ENCODE peak calls at places on chromosomes 5 and 9, in seven cellular contexts. S is HepG2, F is SK-N-SH, T is HCT116, Q is H1, M is GM12878, J is K562. E is an unnamed sample.

GRCh38 chr9:136850866-136851775 is 1.0 kb upstream of the MAMDC4 start:
- DNase-seq in F (no peak), S (no peak), M (no peak), J (no peak), Q (no peak), T (no peak), E (no peak)

GRCh38 chr5:137296213-137296702 is 202.9 kb downstream of the SPOCK1 start:
- DNase-seq in Q (peak; percentile 32), T (no peak), F (no peak), J (no peak), M (no peak), S (no peak), E (no peak)

GRCh38 chr9:107674937-107675277 is 185.3 kb upstream of the KLF4 start:
- DNase-seq in T (no peak), J (no peak), Q (no peak), M (no peak), S (no peak), F (no peak), E (no peak)

GRCh38 chr5:1366514-1366913 is 21.6 kb upstream of the CLPTM1L start:
- DNase-seq in T (no peak), F (no peak), S (no peak), J (no peak), Q (no peak), M (peak; percentile 40), E (no peak)

GRCh38 chr9:36742264-36742663 is 169.6 kb downstream of the MELK start:
- DNase-seq in Q (no peak), S (no peak), F (no peak), M (no peak), J (no peak), T (no peak), E (no peak)

GRCh38 chr9:26524225-26524624 is 368.4 kb downstream of the CAAP1 start:
- DNase-seq in Q (no peak), J (no peak), S (no peak), T (no peak), M (no peak), F (no peak), E (no peak)

GRCh38 chr9:73053543-73053942 is 98.1 kb upstream of the ANXA1 start:
- DNase-seq in F (no peak), T (no peak), Q (no peak), M (no peak), J (no peak), S (no peak), E (no peak)

GRCh38 chr9:97570899-97571298 is 62.3 kb downstream of the TSTD2 start:
- DNase-seq in M (no peak), T (no peak), Q (peak; percentile 29), F (no peak), S (no peak), J (no peak), E (no peak)

GRCh38 chr5:1778138-1779020 is 21.3 kb downstream of the MRPL36 start:
- DNase-seq in F (no peak), M (no peak), Q (no peak), S (no peak), J (no peak), T (no peak), E (no peak)

GRCh38 chr5:82314964-82315728 is 37.0 kb upstream of the RPS23 start:
- DNase-seq in Q (no peak), M (no peak), T (no peak), F (no peak), S (no peak), J (no peak), E (no peak)

GRCh38 chr9:109640232-109641078 is 139.5 kb upstream of the PALM2AKAP2 start:
- DNase-seq in F (peak; percentile 65), M (no peak), J (no peak), S (no peak), Q (peak; percentile 76), T (no peak), E (peak; percentile 70)

GRCh38 chr9:126522957-126523356 is 90.8 kb upstream of the LMX1B start:
- DNase-seq in T (no peak), F (peak; percentile 76), S (no peak), M (no peak), J (no peak), Q (no peak), E (no peak)

GRCh38 chr5:42889311-42889933 is 77.7 kb upstream of the SELENOP start:
- DNase-seq in S (peak; percentile 82), J (peak; percentile 85), F (peak; percentile 57), T (peak; percentile 66), Q (peak; percentile 81), M (no peak), E (peak; percentile 92)

GRCh38 chr5:72281764-72282499 is 38.1 kb downstream of the MRPS27 start:
- DNase-seq in M (no peak), T (peak; percentile 45), Q (no peak), S (peak; percentile 35), F (peak; percentile 45), J (no peak), E (no peak)

GRCh38 chr9:129362287-129363098 is 184.4 kb upstream of the IER5L start:
- DNase-seq in J (no peak), M (no peak), F (peak; percentile 71), Q (no peak), T (no peak), S (no peak), E (peak; percentile 90)

GRCh38 chr9:75170898-75171360 is 82.6 kb downstream of the OSTF1 start:
- DNase-seq in T (no peak), S (no peak), J (no peak), F (no peak), Q (no peak), M (no peak), E (no peak)

GRCh38 chr5:79416499-79416898 is 97.4 kb downstream of the HOMER1 start:
- DNase-seq in J (no peak), T (no peak), S (no peak), Q (no peak), F (peak; percentile 2), M (peak; percentile 39), E (no peak)

GRCh38 chr5:89901983-89902382 is 507.6 kb downstream of the CETN3 start:
- DNase-seq in S (no peak), M (no peak), Q (no peak), T (no peak), J (no peak), F (no peak), E (no peak)

GRCh38 chr5:102536323-102536928 is 37.6 kb upstream of the SLCO6A1 start:
- DNase-seq in S (no peak), M (no peak), F (peak; percentile 6), T (peak; percentile 7), J (no peak), Q (no peak), E (peak; percentile 38)

GRCh38 chr9:111108946-111109345 is 70.7 kb upstream of the LPAR1 start:
- DNase-seq in Q (no peak), T (no peak), M (no peak), S (no peak), J (no peak), F (no peak), E (no peak)

DNA sequence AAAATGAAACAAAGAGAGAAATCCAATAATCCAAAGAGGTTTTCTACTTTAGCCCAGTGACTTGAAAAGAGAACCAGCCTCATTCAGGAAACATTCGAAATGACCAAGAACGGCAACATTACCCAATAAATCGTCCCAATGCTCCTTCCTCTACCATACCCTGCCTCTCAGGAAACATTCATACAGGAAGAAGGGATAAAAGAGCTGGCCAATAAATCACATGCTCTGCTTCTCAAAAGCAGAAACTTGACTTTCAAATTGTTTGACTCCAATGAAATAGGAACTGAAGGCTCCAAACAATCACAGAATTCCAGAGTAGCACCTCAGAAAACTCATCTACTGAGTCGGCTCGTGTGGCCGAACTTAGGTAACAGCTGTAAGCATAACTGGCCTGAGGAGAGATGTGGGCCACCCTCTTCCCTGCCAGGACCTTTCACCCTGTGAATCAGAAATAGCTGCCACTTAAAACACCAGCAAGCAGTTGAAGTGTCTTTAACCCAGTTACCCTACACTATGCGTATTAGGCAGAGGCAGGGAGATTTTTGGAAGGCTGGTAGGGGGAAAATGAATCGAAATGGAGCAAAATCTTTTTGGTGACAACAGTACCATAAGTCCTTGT is 14.6 kb downstream of the ARL15 start:
- DNase-seq in J (no peak), T (no peak), S (no peak), F (no peak), M (no peak), Q (no peak), E (peak; percentile 26)
- TF ChIP-seq JUND in J (no peak), T (no peak), S (no peak), F (no peak), M (no peak), Q (no peak), E (no peak)

GRCh38 chr9:100595391-100596199 is 17.7 kb downstream of the CAVIN4 start:
- DNase-seq in M (no peak), J (peak; percentile 60), Q (no peak), T (peak; percentile 44), S (peak; percentile 39), F (peak; percentile 57), E (peak; percentile 69)
- TF ChIP-seq JUND in M (no peak), J (no peak), Q (no peak), T (no peak), S (no peak), F (no peak), E (no peak)

DNA sequence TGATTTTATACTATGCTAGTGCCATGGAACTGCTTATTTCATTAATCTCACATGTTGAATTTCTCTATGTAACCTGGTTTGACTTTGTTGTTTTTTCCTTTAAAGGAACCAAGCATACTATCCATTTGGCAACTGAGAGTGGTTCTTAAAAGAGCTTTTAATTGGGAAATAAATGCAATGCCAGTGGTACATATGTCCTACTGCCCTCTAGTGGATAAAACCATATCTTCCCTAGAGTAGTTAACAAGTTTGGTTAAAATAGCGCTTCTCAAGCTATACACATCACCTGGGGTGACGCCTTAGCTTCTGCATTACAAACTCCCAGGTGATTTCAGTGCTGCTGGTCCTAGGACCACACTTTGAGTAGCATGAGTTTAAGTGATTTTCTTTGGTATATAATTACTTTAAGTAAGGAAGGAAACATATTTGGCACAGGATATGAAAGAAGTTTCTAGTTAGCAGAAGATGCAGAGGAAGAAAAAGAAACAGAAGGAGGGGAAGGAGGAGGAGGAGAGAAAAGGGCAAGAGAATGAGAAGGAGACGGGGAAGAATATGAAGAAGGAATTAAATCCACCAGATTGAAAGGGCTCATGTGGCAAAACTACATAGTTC is 56.8 kb downstream of the FGF10 start:
- DNase-seq in J (peak; percentile 28), S (peak; percentile 17), M (no peak), Q (no peak), F (peak; percentile 8), T (peak; percentile 39), E (peak; percentile 69)
- TF ChIP-seq JUND in J (no peak), S (no peak), M (no peak), Q (no peak), F (no peak), T (no peak), E (no peak)

DNA sequence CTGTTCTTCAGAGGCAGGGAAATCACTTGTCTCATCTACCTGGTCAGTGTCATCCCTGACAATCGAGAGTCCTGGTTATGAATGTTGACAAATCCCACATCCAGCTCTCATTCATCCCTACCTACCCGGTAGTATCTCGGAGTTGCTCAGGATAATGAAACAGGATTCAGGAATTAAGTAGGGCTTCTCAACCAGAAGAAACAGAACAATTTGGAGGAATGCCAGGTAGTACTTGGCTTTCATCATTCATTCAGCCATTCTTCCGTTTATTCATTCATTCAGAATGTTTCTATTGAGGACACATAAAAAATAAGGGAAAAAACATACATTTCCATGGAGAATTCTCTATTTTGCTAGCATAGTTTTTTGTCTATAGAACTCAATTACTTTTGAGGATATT is 195.0 kb downstream of the ARHGEF28 start:
- DNase-seq in M (no peak), F (no peak), S (no peak), Q (no peak), J (no peak), T (no peak), E (no peak)
- TF ChIP-seq JUND in M (no peak), F (no peak), S (no peak), Q (no peak), J (no peak), T (no peak), E (no peak)